ENCODE peak calls at places on chromosomes 11 and 22, in eight cellular contexts. K is right lobe of liver, G is right atrium auricular region, R is upper lobe of right lung, Z is cardiac muscle cell, E is psoas muscle, P is A549, A is prostate gland. Q is an unnamed sample. For H3K9me3, the result is how much of the 10 kb centered on the place peaks cover.

GRCh38 chr11:133277886-133278285 is 254.4 kb downstream of the OPCML start:
- DNase-seq in K (no peak), G (no peak), R (no peak), Z (no peak), E (no peak), P (no peak), A (no peak), Q (no peak)

GRCh38 chr11:67381244-67381972 is 8.0 kb upstream of the CLCF1 start:
- DNase-seq in K (no peak), G (no peak), R (no peak), Z (no peak), E (no peak), P (no peak), A (no peak), Q (no peak)

GRCh38 chr11:111819161-111820058 is 52.0 kb downstream of the ALG9 start:
- DNase-seq in K (no peak), G (no peak), R (no peak), Z (peak), E (peak), P (no peak), A (no peak), Q (peak)

GRCh38 chr22:37284807-37285355 is 2.6 kb downstream of the CYTH4 start:
- DNase-seq in K (peak), G (peak), R (peak), Z (no peak), E (peak), P (no peak), A (no peak), Q (peak)

GRCh38 chr11:73762732-73763131 is 1.9 kb upstream of the RAB6A start:
- DNase-seq in K (no peak), G (no peak), R (no peak), Z (no peak), E (no peak), P (no peak), A (no peak), Q (no peak)

GRCh38 chr11:29343465-29344333 is 673.1 kb downstream of the KCNA4 start:
- DNase-seq in K (peak), G (no peak), R (peak), Z (peak), E (peak), P (peak), A (peak), Q (peak)

GRCh38 chr11:74325649-74326645 is 14.5 kb upstream of the P4HA3 start:
- DNase-seq in K (peak), G (peak), R (peak), Z (peak), E (peak), P (no peak), A (peak), Q (peak)

GRCh38 chr22:30004689-30005088 is 75.6 kb upstream of the HORMAD2 start:
- DNase-seq in K (no peak), G (no peak), R (no peak), Z (no peak), E (no peak), P (no peak), A (no peak), Q (no peak)

GRCh38 chr11:19200410-19201201 is 1.2 kb downstream of the CSRP3 start:
- DNase-seq in K (no peak), G (no peak), R (no peak), Z (peak), E (peak), P (no peak), A (no peak), Q (peak)

GRCh38 chr22:28992565-28993326 is 68.9 kb downstream of the C22orf31 start:
- DNase-seq in K (no peak), G (no peak), R (no peak), Z (no peak), E (no peak), P (no peak), A (no peak), Q (no peak)

GRCh38 chr11:133938166-133938565 is 18.6 kb downstream of the IGSF9B start:
- DNase-seq in K (no peak), G (no peak), R (no peak), Z (no peak), E (no peak), P (no peak), A (no peak), Q (no peak)

GRCh38 chr11:66159585-66159984 is 89.5 kb downstream of the PACS1 start:
- DNase-seq in K (no peak), G (no peak), R (no peak), Z (peak), E (no peak), P (no peak), A (no peak), Q (no peak)

GRCh38 chr11:72657356-72657755 is 16.9 kb downstream of the PDE2A start:
- DNase-seq in K (no peak), G (no peak), R (no peak), Z (no peak), E (no peak), P (no peak), A (no peak), Q (no peak)

GRCh38 chr11:1139441-1140066 is 18.2 kb upstream of the MUC5AC start:
- DNase-seq in K (peak), G (no peak), R (no peak), Z (peak), E (no peak), P (no peak), A (no peak), Q (no peak)

GRCh38 chr22:21075516-21076138 is 29.9 kb downstream of the LRRC74B start:
- DNase-seq in K (no peak), G (no peak), R (no peak), Z (no peak), E (no peak), P (no peak), A (no peak), Q (no peak)

GRCh38 chr22:21079493-21079892 is 33.7 kb downstream of the LRRC74B start:
- DNase-seq in K (no peak), G (no peak), R (no peak), Z (no peak), E (no peak), P (no peak), A (no peak), Q (no peak)

GRCh38 chr22:21078916-21079315 is 33.2 kb downstream of the LRRC74B start:
- DNase-seq in K (no peak), G (no peak), R (no peak), Z (no peak), E (no peak), P (no peak), A (no peak), Q (no peak)

GRCh38 chr22:21076907-21077625 is 31.3 kb downstream of the LRRC74B start:
- DNase-seq in K (no peak), G (no peak), R (no peak), Z (no peak), E (no peak), P (no peak), A (no peak), Q (no peak)

GRCh38 chr22:21077884-21078508 is 32.2 kb downstream of the LRRC74B start:
- DNase-seq in K (no peak), G (no peak), R (no peak), Z (no peak), E (no peak), P (no peak), A (no peak), Q (no peak)
- H3K4me3 ChIP-seq in K (no peak), G (no peak), R (no peak), Z (no peak), E (no peak), P (no peak), A (no peak), Q (no peak)

GRCh38 chr11:117525866-117526265 is 198.2 kb downstream of the CEP164 start:
- DNase-seq in K (no peak), G (no peak), R (no peak), Z (no peak), E (no peak), P (no peak), A (no peak), Q (no peak)
- TF ChIP-seq CTCF in K (no peak), G (no peak), R (no peak), Z (no peak), E (no peak), P (no peak), A (no peak), Q (no peak)

DNA sequence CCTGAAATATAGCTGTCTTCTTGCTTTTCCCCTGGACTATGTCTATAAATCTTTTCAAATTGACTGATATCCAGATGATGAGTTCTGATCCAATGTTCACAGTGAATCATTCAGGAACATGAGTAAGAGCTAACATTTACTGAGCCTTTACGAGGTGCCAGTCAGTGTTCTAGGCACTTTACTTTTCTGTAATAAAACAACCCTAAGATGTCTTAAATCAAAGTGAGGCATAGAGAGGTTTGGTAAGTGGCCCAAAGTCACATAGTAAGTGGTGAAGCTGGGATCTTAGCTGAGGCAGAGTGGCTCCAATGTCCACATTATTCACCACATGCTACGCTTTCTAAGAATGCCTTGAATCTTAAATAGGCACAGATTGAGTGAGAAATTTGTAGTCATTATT is 79.9 kb upstream of the OR4C15 start:
- DNase-seq in K (no peak), G (no peak), R (no peak), Z (no peak), E (no peak), P (no peak), A (no peak), Q (no peak)
- H3K9me3 ChIP-seq in K (under half), G (under half), R (under half), Z (under half), E (under half), P (under half), A (under half), Q (under half)

GRCh38 chr22:49825436-49825835 is 2.2 kb downstream of the BRD1 start:
- DNase-seq in K (no peak), G (no peak), R (no peak), Z (peak), E (no peak), P (no peak), A (no peak), Q (no peak)
- H3K4me3 ChIP-seq in K (peak), G (no peak), R (peak), Z (peak), E (peak), P (peak), A (peak), Q (no peak)

DNA sequence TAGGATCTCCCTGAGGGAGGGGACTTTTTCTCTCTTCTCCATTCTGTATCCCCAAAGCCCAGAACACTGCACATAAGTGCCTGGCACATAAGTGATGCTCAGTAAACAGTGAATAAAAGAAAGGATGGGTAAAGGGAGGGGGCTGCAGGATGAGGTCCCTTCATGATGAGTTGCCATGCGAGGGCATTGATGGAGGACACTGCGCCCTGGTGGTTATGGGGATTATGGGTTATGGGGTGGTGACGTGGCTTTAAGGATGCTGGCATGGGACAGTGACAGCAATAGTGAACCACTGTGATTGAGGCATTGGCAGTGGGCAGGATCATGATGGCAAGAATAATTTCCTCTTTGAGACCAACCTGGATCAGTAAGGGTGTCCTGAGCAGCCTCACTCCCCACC is 43.9 kb upstream of the LRRC32 start:
- DNase-seq in K (no peak), G (no peak), R (no peak), Z (no peak), E (no peak), P (no peak), A (no peak), Q (no peak)
- TF ChIP-seq CTCF in K (no peak), G (no peak), R (no peak), Z (no peak), E (no peak), P (no peak), A (no peak), Q (no peak)

GRCh38 chr22:48334971-48335370 is 1492.7 kb downstream of the BRD1 start:
- DNase-seq in K (no peak), G (no peak), R (no peak), Z (no peak), E (no peak), P (no peak), A (no peak), Q (no peak)

GRCh38 chr22:48331691-48332220 is 1495.9 kb downstream of the BRD1 start:
- DNase-seq in K (no peak), G (no peak), R (no peak), Z (no peak), E (no peak), P (no peak), A (no peak), Q (no peak)

GRCh38 chr22:48333816-48334735 is 1493.6 kb downstream of the BRD1 start:
- DNase-seq in K (no peak), G (no peak), R (no peak), Z (no peak), E (no peak), P (no peak), A (no peak), Q (no peak)

GRCh38 chr22:48332438-48333322 is 1495.0 kb downstream of the BRD1 start:
- DNase-seq in K (no peak), G (no peak), R (no peak), Z (no peak), E (no peak), P (no peak), A (no peak), Q (no peak)

DNA sequence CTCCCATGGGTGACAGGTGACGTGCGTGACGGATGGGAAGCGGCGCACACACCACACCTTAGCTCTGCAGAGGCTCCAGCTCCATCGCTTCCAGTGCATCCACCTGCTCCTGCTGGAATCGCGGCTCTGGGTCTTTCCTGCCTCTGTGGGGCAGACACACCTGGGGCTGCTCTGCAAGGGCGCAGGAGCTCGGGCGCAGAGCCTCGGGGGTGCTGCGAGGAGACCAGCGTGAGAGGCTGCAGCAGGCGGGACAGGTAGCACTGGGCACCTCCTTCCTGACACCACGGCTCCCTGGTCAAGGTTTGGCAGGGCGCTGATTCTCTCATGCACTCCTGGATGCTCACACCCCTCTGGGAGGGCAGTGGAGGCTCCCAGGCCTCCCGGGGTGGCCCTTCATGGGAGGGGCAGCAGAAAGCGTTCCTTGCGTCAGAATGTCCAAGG is 1494.3 kb downstream of the BRD1 start:
- DNase-seq in K (no peak), G (no peak), R (no peak), Z (no peak), E (no peak), P (no peak), A (no peak), Q (no peak)
- H3K9me3 ChIP-seq in K (under half), G (under half), R (under half), Z (under half), E (under half), P (under half), A (under half), Q (under half)